ENCODE peak calls at places on chromosomes 5 and 9, in four cellular contexts. E, S, A and Z are unnamed samples.

GRCh38 chr9:2066312-2067273 is 51.4 kb downstream of the SMARCA2 start:
- DNase-seq in S (no peak), A (peak), E (no peak), Z (no peak)

GRCh38 chr5:159098285-159099048 is 1.2 kb downstream of the EBF1 start:
- DNase-seq in E (no peak), S (no peak), A (no peak), Z (no peak)

GRCh38 chr5:36392818-36393217 is 91.1 kb upstream of the RANBP3L start:
- DNase-seq in S (no peak), A (peak), E (no peak), Z (no peak)

GRCh38 chr5:40486437-40487270 is 193.1 kb upstream of the PTGER4 start:
- DNase-seq in E (no peak), S (no peak), A (peak), Z (no peak)

GRCh38 chr5:53482717-53483638 is 2.5 kb downstream of the FST start:
- DNase-seq in A (no peak), S (peak), E (peak), Z (peak)

GRCh38 chr5:126210955-126211354 is 212.3 kb upstream of the GRAMD2B start:
- DNase-seq in S (no peak), E (no peak), A (no peak), Z (no peak)

GRCh38 chr5:94254214-94254613 is 364.2 kb downstream of the KIAA0825 start:
- DNase-seq in S (no peak), A (no peak), E (no peak), Z (no peak)

GRCh38 chr5:143887302-143887638 is 75.3 kb downstream of the HMHB1 start:
- DNase-seq in A (peak), E (peak), S (no peak), Z (peak)

GRCh38 chr5:142151436-142152382 is 43.1 kb downstream of the NDFIP1 start:
- DNase-seq in S (peak), A (peak), E (no peak), Z (peak)

GRCh38 chr5:77590347-77590746 is 48.2 kb downstream of the OTP start:
- DNase-seq in E (no peak), A (no peak), S (no peak), Z (no peak)

GRCh38 chr9:13145340-13145739 is 134.2 kb downstream of the MPDZ start:
- DNase-seq in S (no peak), A (no peak), E (no peak), Z (no peak)

GRCh38 chr9:96449844-96450612 is at the start of gene HABP4:
- DNase-seq in E (peak), S (peak), A (peak), Z (peak)

GRCh38 chr5:103674321-103674720 is 111.7 kb upstream of the NUDT12 start:
- DNase-seq in S (no peak), E (no peak), A (no peak), Z (no peak)

GRCh38 chr9:95512751-95513120 is 4.0 kb downstream of the PTCH1 start:
- DNase-seq in S (no peak), E (no peak), A (no peak), Z (no peak)

GRCh38 chr5:158796812-158797497 is 302.8 kb downstream of the EBF1 start:
- DNase-seq in A (no peak), S (no peak), E (no peak), Z (no peak)

GRCh38 chr5:91042856-91043255 is 340.3 kb downstream of the ARRDC3 start:
- DNase-seq in S (no peak), E (no peak), A (no peak), Z (no peak)

GRCh38 chr9:108473209-108474112 is 382.3 kb downstream of the ACTL7B start:
- DNase-seq in A (peak), S (peak), E (no peak), Z (no peak)

GRCh38 chr5:126674145-126674544 is 73.4 kb downstream of the PHAX start:
- DNase-seq in A (no peak), S (peak), E (no peak), Z (no peak)

GRCh38 chr5:157744055-157745011 is 821 bp downstream of the LSM11 start:
- DNase-seq in E (peak), A (no peak), S (peak), Z (peak)

GRCh38 chr5:34499001-34499734 is 157.0 kb upstream of the RAI14 start:
- DNase-seq in A (peak), S (no peak), E (no peak), Z (peak)

GRCh38 chr9:70278312-70278711 is 19.5 kb downstream of the SMC5 start:
- DNase-seq in S (no peak), E (no peak), A (no peak), Z (no peak)

GRCh38 chr9:76808636-76809035 is 44.4 kb downstream of the PCA3 start:
- DNase-seq in A (peak), E (no peak), S (no peak), Z (no peak)

GRCh38 chr9:124309665-124310064 is 51.9 kb downstream of the NEK6 start:
- DNase-seq in S (no peak), E (peak), A (peak), Z (peak)

GRCh38 chr5:111061618-111062017 is 9.9 kb upstream of the TSLP start:
- DNase-seq in S (no peak), E (no peak), A (no peak), Z (no peak)

GRCh38 chr5:65832603-65833228 is 93.7 kb upstream of the ERBIN start:
- DNase-seq in A (peak), S (no peak), E (no peak), Z (no peak)

GRCh38 chr9:126002476-126003350 is 255.5 kb downstream of the PBX3 start:
- DNase-seq in E (no peak), A (no peak), S (no peak), Z (no peak)

GRCh38 chr5:32538031-32538547 is 47.3 kb upstream of the SUB1 start:
- DNase-seq in E (no peak), A (peak), S (peak), Z (no peak)

GRCh38 chr5:159184858-159185381 is 24.4 kb downstream of the RNF145 start:
- DNase-seq in E (no peak), A (peak), S (no peak), Z (no peak)

GRCh38 chr5:169978744-169979143 is 1.6 kb downstream of the INSYN2B start:
- DNase-seq in E (no peak), A (no peak), S (no peak), Z (no peak)

GRCh38 chr5:169980418-169981053 is at the start of gene INSYN2B:
- DNase-seq in S (peak), A (peak), E (peak), Z (peak)

GRCh38 chr5:169974121-169974770 is 6.0 kb downstream of the INSYN2B start:
- DNase-seq in S (no peak), E (no peak), A (no peak), Z (no peak)

DNA sequence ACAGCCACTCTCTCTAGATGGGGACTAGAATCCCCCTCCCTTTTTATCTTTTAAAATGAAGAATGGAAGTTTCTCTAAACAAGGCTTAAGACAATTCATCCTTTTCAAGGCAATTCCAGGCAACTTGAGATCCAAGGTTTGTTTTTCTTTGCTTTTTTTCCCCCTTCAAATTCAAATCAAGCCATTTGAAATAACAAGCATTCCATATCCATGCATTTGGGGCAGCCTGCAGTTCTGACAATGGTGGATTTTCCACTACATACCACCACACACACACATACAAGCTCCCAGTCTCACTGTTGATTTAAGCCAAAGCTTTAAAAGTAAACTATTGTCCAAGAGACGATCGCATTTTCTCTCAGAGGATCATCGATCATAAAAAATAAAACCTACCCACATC is 424 bp downstream of the INSYN2B start:
- DNase-seq in E (no peak), A (no peak), S (no peak), Z (no peak)
- H3K4me3 ChIP-seq in E (no peak), A (no peak), S (no peak), Z (no peak)

DNA sequence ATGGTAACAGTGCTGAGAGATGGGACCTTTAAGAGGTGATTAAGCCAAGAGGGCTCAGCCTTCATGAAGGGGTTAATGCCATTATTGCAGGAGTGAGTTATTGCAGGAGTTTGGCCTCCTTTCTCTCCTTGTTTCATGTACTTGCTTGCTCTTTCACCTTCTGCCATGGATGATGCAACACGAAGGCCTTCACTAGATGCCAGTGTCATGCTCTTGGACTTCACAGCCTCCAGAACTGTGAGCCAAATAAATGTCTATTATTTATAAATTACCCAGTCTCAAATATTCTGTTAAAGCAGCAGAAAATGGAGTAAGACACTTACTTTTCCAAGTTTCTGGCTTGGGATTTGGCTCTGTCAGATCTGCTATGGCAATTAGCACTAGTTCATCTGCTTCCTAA is 38.4 kb upstream of the RECK start:
- DNase-seq in A (no peak), S (no peak), E (no peak), Z (no peak)
- H3K4me3 ChIP-seq in A (no peak), S (no peak), E (no peak), Z (no peak)

GRCh38 chr5:141077826-141078225 is 16.6 kb upstream of the PCDHB2 start:
- DNase-seq in A (no peak), S (no peak), E (no peak), Z (no peak)
- H3K4me3 ChIP-seq in A (no peak), S (no peak), E (no peak), Z (no peak)

GRCh38 chr5:131281868-131282234 is 18.0 kb downstream of the CDC42SE2 start:
- DNase-seq in S (no peak), A (no peak), E (no peak), Z (no peak)
- H3K4me3 ChIP-seq in S (peak), A (peak), E (no peak), Z (no peak)

DNA sequence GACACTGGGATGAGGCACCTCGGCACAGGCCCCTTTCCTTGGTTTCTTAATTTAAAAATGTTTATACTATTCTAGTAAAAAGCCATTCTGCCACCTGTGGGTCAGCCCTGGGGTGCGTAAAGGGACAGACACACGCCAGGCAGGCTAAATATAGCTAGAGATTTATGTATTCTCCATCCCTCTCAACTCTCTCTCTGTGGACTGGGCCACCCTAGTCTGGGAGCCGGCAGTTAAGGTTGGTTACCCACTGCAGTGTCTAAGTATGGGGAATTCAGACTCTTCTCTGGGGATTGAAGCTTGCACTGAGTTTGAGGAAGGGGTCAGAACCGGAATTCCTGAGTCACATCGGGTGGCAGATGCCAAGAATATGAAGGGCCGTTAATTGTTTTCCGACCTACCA is 1.9 kb downstream of the NEURL1B start:
- DNase-seq in E (no peak), S (no peak), A (no peak), Z (no peak)
- H3K4me3 ChIP-seq in E (no peak), S (peak), A (no peak), Z (no peak)

DNA sequence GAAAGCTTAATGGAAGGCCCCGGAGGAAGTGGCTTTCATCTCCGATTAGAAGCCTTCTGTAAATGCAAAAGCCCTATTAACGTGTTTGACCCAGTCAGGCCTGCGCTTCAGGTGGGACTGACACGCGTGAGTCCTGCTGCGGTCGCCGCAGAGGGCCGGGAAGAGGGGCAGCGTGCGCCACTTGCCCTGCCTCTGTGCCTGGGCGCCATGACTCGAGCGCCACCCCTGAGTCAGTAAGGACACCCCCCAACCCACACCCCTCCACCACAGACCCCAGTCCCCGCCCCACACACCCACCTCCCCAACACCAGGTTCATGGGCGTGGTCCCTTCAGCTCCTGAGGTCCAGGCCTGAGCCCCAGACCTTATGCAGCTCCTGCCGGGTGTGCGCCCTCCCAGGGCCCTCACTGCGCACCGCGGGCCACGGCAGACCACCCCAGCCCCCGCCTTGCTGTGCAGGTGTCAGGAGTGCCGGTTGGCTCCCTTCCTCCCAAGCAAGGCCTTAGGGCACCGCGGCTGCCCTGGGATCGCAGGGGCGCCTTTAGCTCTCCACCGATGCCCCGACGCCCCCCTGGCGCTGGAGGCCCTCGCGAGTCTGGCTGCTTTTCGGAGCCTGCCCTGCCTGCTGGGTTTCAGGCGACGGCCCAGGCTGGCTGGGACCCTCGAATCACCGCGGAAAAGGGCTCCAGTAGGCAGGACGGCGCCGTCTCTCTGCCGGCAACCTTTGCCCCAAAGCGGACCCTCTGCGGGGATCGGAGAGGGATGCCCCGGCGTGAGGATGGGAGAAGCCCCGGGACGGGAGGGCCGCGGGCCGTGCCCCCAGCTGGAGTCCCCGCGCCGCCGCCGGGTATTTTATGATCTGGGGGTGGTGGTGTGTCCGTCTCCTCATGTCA is 625 bp upstream of the OLFM1 start:
- DNase-seq in S (no peak), A (no peak), E (peak), Z (no peak)
- H3K4me3 ChIP-seq in S (peak), A (no peak), E (no peak), Z (no peak)

GRCh38 chr9:68599826-68600225 is 59.1 kb upstream of the TMEM252 start:
- DNase-seq in S (no peak), E (no peak), A (no peak), Z (no peak)
- H3K4me3 ChIP-seq in S (no peak), E (no peak), A (no peak), Z (no peak)

GRCh38 chr5:132487841-132488555 is 2.6 kb downstream of the IRF1 start:
- DNase-seq in S (peak), A (no peak), E (no peak), Z (peak)

GRCh38 chr5:132488590-132488989 is 2.0 kb downstream of the IRF1 start:
- DNase-seq in A (peak), S (no peak), E (no peak), Z (no peak)

GRCh38 chr5:132486318-132487094 is 4.1 kb downstream of the IRF1 start:
- DNase-seq in A (no peak), E (no peak), S (peak), Z (no peak)

GRCh38 chr5:132485641-132486317 is 4.8 kb downstream of the IRF1 start:
- DNase-seq in A (no peak), S (peak), E (no peak), Z (peak)

DNA sequence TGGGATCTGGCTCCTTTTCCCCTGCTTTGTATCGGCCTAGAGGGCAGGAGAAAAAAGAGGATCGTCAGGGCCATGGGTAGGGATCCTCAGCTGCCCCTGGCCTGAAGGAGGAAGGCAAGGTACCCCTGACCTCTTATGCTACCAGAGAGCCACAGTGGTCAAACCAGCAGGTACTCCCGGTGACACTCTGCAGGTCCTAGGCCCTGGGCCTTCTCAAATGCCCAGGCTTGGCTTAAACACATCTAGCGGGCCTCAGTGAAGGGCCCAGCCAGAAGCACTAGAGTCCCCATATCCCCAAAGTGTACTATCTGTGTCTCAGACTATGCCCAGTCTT is 3.5 kb downstream of the IRF1 start:
- DNase-seq in E (no peak), A (no peak), S (peak), Z (no peak)
- H3K4me3 ChIP-seq in E (no peak), A (no peak), S (no peak), Z (no peak)

GRCh38 chr9:130174025-130174424 is 1.8 kb downstream of the NCS1 start:
- DNase-seq in E (no peak), A (no peak), S (no peak), Z (no peak)
- H3K4me3 ChIP-seq in E (no peak), A (no peak), S (peak), Z (no peak)